ENCODE peak calls at places on chromosomes 3 and 15, in five cellular contexts. One of them, this sample, is unnamed.

GRCh38 chr3:13574798-13575451 is 26.0 kb downstream of the FBLN2 start:
- DNase-seq in lung microvascular endothelial cell: no peak
- DNase-seq in CD4-positive, alpha-beta memory T cell: no peak
- DNase-seq in activated T-cell treated with anti-CD3 and anti-CD28 coated beads for 1 hour: no peak
- DNase-seq in anterior cingulate cortex: no peak
- DNase-seq in this sample: no peak

GRCh38 chr3:32399030-32399620 is 7.5 kb downstream of the CMTM7 start:
- DNase-seq in lung microvascular endothelial cell: peak; percentile 82
- DNase-seq in anterior cingulate cortex: no peak
- DNase-seq in activated T-cell treated with anti-CD3 and anti-CD28 coated beads for 1 hour: no peak
- DNase-seq in CD4-positive, alpha-beta memory T cell: peak; percentile 77
- DNase-seq in this sample: peak; percentile 62

GRCh38 chr3:37443363-37444035 is 269.1 kb upstream of the LRRFIP2 start:
- DNase-seq in activated T-cell treated with anti-CD3 and anti-CD28 coated beads for 1 hour: no peak
- DNase-seq in CD4-positive, alpha-beta memory T cell: no peak
- DNase-seq in anterior cingulate cortex: no peak
- DNase-seq in lung microvascular endothelial cell: no peak
- DNase-seq in this sample: no peak

GRCh38 chr3:192063570-192063969 is 602.6 kb downstream of the PYDC2 start:
- DNase-seq in lung microvascular endothelial cell: peak; percentile 85
- DNase-seq in activated T-cell treated with anti-CD3 and anti-CD28 coated beads for 1 hour: no peak
- DNase-seq in anterior cingulate cortex: no peak
- DNase-seq in CD4-positive, alpha-beta memory T cell: no peak
- DNase-seq in this sample: no peak

GRCh38 chr3:13705702-13706280 is 156.9 kb downstream of the FBLN2 start:
- DNase-seq in CD4-positive, alpha-beta memory T cell: no peak
- DNase-seq in lung microvascular endothelial cell: no peak
- DNase-seq in anterior cingulate cortex: no peak
- DNase-seq in activated T-cell treated with anti-CD3 and anti-CD28 coated beads for 1 hour: no peak
- DNase-seq in this sample: no peak

GRCh38 chr3:156349978-156350377 is 204.9 kb downstream of the SSR3 start:
- DNase-seq in anterior cingulate cortex: no peak
- DNase-seq in lung microvascular endothelial cell: no peak
- DNase-seq in CD4-positive, alpha-beta memory T cell: no peak
- DNase-seq in activated T-cell treated with anti-CD3 and anti-CD28 coated beads for 1 hour: no peak
- DNase-seq in this sample: no peak

GRCh38 chr3:195755391-195755790 is 34.6 kb downstream of the MUC20 start:
- DNase-seq in CD4-positive, alpha-beta memory T cell: no peak
- DNase-seq in lung microvascular endothelial cell: no peak
- DNase-seq in anterior cingulate cortex: no peak
- DNase-seq in activated T-cell treated with anti-CD3 and anti-CD28 coated beads for 1 hour: no peak
- DNase-seq in this sample: no peak

GRCh38 chr15:90291679-90292356 is 26.3 kb downstream of the NGRN start:
- DNase-seq in activated T-cell treated with anti-CD3 and anti-CD28 coated beads for 1 hour: no peak
- DNase-seq in lung microvascular endothelial cell: no peak
- DNase-seq in anterior cingulate cortex: no peak
- DNase-seq in CD4-positive, alpha-beta memory T cell: no peak
- DNase-seq in this sample: peak; percentile 50